ENCODE peak calls at places on chromosome 9, in six cellular contexts. D is tibial artery, V is astrocyte of the spinal cord, M is astrocyte of the cerebellum, U is dorsolateral prefrontal cortex, S is NB4. C is an unnamed sample.

GRCh38 chr9:95368377-95369160 is 51.1 kb upstream of the FANCC start:
- DNase-seq in D (no peak), V (no peak), M (no peak), U (no peak), S (no peak), C (no peak)

GRCh38 chr9:38118862-38119435 is 49.9 kb upstream of the SHB start:
- DNase-seq in D (no peak), V (no peak), M (no peak), U (no peak), S (peak; percentile 4), C (no peak)

GRCh38 chr9:89743216-89743575 is 138.4 kb downstream of the GADD45G start:
- DNase-seq in D (no peak), V (no peak), M (no peak), U (no peak), S (peak; percentile 25), C (no peak)

GRCh38 chr9:133115604-133116345 is 5.3 kb downstream of the RALGDS start:
- DNase-seq in D (no peak), V (peak; percentile 68), M (peak; percentile 46), U (no peak), S (no peak), C (no peak)

GRCh38 chr9:100637787-100638186 is 59.9 kb downstream of the CAVIN4 start:
- DNase-seq in D (no peak), V (no peak), M (no peak), U (no peak), S (no peak), C (no peak)

GRCh38 chr9:22111871-22112247 is 102.8 kb upstream of the CDKN2B start:
- DNase-seq in D (no peak), V (peak; percentile 92), M (peak; percentile 87), U (no peak), S (no peak), C (peak; percentile 39)

GRCh38 chr9:97721396-97721795 is 24.3 kb upstream of the XPA start:
- DNase-seq in D (no peak), V (no peak), M (no peak), U (no peak), S (no peak), C (no peak)

GRCh38 chr9:16960084-16960483 is 89.6 kb upstream of the BNC2 start:
- DNase-seq in D (no peak), V (peak; percentile 38), M (no peak), U (no peak), S (peak; percentile 28), C (no peak)

GRCh38 chr9:557601-558201 is 283.8 kb upstream of the DMRT1 start:
- DNase-seq in D (no peak), V (peak; percentile 32), M (no peak), U (no peak), S (no peak), C (no peak)

GRCh38 chr9:71984388-71985069 is 73.1 kb downstream of the C9orf85 start:
- DNase-seq in D (no peak), V (peak; percentile 42), M (no peak), U (no peak), S (no peak), C (peak; percentile 29)

GRCh38 chr9:71986860-71987259 is 73.6 kb downstream of the C9orf57 start:
- DNase-seq in D (no peak), V (no peak), M (no peak), U (no peak), S (no peak), C (no peak)

GRCh38 chr9:71987471-71988371 is 72.7 kb downstream of the C9orf57 start:
- DNase-seq in D (no peak), V (no peak), M (no peak), U (no peak), S (peak; percentile 47), C (no peak)

GRCh38 chr9:71981944-71982343 is 70.5 kb downstream of the C9orf85 start:
- DNase-seq in D (no peak), V (no peak), M (no peak), U (no peak), S (no peak), C (no peak)

DNA sequence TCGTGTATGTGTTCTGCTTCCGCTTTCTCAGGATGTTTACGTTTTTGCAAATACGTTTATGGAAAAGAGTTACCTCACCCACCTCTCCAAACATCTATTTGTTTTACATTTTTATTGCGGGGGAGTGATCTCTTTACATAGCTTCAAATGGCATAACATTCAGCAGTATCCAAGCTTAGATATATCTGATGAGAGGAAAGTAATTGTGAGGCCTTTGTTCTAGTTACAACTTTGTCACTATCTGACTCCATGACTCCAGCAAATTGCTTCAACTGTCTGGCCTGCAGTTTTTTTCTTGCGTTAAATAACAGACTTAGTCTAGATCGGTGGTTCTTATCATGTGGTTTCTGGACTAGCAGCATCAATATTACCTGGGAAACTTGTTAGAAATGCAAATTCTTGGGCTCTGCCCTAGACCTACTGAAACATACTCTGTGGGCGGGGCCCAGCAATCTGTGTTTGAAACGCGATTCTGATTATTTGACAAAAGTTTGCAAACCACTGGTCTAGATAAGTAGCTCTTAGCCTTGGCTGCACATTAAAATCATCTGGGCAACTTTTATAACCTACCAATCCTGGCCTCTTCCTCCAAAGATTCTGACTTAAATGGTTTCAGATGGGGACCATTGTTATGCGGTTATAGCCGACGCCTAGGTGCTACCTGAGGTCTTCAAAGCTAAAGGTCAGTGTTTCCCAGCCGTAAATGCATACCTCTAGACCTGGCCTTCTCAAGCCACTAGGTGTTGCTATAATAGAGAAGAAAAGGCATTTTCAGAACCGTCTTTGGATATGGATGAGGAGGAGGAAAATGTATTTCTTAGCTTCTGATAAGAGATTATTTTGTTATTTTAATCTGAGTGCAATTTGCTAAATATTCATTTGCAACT is 73.9 kb downstream of the C9orf85 start:
- DNase-seq in D (no peak), V (no peak), M (no peak), U (no peak), S (no peak), C (no peak)
- TF ChIP-seq CTCF in D (no peak), V (no peak), M (no peak), U (no peak), S (no peak), C (no peak)

GRCh38 chr9:119368681-119369581 is at the start of gene BRINP1:
- DNase-seq in D (no peak), V (peak; percentile 23), M (peak; percentile 20), U (peak; percentile 73), S (no peak), C (no peak)

GRCh38 chr9:119369670-119370366 is 583 bp upstream of the BRINP1 start:
- DNase-seq in D (no peak), V (no peak), M (no peak), U (no peak), S (no peak), C (no peak)

GRCh38 chr9:119366909-119367690 is 2.1 kb downstream of the BRINP1 start:
- DNase-seq in D (no peak), V (no peak), M (no peak), U (no peak), S (no peak), C (no peak)

GRCh38 chr9:119368179-119368578 is 1.1 kb downstream of the BRINP1 start:
- DNase-seq in D (no peak), V (no peak), M (no peak), U (no peak), S (no peak), C (no peak)

DNA sequence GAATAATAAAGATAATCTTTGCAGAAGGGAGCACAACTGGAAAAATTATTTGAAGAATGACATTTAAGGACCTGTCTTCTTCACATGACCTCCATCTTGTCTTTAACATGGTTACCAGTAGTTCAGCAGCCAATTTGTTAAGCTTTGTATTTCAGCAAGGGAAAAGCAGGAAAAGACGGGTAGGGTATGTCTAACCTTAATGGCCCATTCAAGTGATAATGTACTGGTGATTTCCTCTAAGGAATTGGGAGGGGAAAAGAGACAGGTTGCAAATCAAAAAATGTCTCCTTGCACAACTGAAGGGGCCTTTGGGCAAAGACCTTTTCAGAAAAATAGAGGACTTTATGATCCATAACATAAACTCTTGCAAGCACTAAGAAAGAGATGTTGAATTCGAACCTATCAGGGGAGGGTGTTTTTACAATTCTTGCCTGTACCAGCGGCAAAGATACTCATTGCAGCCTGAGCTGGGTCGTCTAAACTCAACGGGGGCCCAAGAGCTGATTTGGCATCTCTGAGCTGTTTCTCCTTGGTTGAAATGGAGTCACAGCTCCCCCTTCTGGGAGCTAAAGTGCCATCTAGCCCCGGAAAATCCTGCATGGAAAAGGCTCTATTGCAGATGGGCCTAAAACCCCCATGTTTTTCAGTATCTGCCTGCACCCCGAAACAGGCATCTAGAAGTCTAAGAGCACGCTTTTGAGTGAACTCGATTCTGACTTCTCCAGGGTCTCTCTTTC is 3.8 kb downstream of the BRINP1 start:
- DNase-seq in D (no peak), V (peak; percentile 9), M (peak; percentile 13), U (no peak), S (peak; percentile 44), C (no peak)
- TF ChIP-seq CTCF in D (peak; percentile 34), V (peak; percentile 54), M (peak; percentile 66), U (peak; percentile 68), S (peak; percentile 52), C (no peak)

GRCh38 chr9:78781681-78782080 is 484.8 kb downstream of the PSAT1 start:
- DNase-seq in D (no peak), V (no peak), M (no peak), U (no peak), S (no peak), C (no peak)

GRCh38 chr9:78786794-78787193 is 489.9 kb downstream of the PSAT1 start:
- DNase-seq in D (no peak), V (peak; percentile 48), M (no peak), U (no peak), S (no peak), C (no peak)

GRCh38 chr9:78782858-78783257 is 485.9 kb downstream of the PSAT1 start:
- DNase-seq in D (no peak), V (no peak), M (no peak), U (no peak), S (no peak), C (no peak)

GRCh38 chr9:78782234-78782633 is 485.3 kb downstream of the PSAT1 start:
- DNase-seq in D (no peak), V (no peak), M (no peak), U (no peak), S (no peak), C (no peak)

DNA sequence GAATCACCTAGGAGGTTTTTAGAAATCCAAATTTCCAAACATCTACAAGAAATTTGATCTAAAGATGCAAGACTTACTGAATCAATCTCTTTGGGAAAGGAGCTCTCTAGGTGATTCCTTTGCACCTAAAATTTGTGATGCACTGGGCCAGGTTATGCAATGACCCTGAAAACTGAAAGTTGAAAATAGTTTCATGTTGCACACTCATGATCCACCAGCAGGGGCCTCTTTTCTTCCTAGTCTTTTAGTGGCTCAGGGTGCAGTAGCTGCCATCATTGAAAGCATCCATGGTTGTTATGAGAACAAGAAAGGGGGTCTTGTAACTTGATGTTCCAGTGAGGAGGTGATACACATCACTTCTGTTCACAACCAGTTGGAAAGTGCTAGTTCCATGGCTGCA is 486.8 kb downstream of the PSAT1 start:
- DNase-seq in D (no peak), V (no peak), M (no peak), U (no peak), S (peak; percentile 2), C (no peak)
- TF ChIP-seq CTCF in D (no peak), V (peak; percentile 35), M (peak; percentile 22), U (peak; percentile 18), S (peak; percentile 34), C (peak; percentile 39)

GRCh38 chr9:68560131-68560844 is 19.6 kb upstream of the TMEM252 start:
- DNase-seq in D (peak; percentile 62), V (peak; percentile 54), M (no peak), U (no peak), S (peak; percentile 88), C (peak; percentile 39)
- TF ChIP-seq CTCF in D (peak; percentile 21), V (peak; percentile 31), M (peak; percentile 9), U (peak; percentile 21), S (peak; percentile 46), C (peak; percentile 46)

GRCh38 chr9:116096046-116096445 is 57.5 kb upstream of the PAPPA start:
- DNase-seq in D (no peak), V (no peak), M (no peak), U (no peak), S (no peak), C (no peak)
- TF ChIP-seq CTCF in D (no peak), V (no peak), M (no peak), U (no peak), S (no peak), C (no peak)